ENCODE peak calls at places on chromosomes 1 and 21, in five cellular contexts. One of them, this sample, is unnamed.

GRCh38 chr1:36532810-36533401 is 50.2 kb upstream of the CSF3R start:
- DNase-seq in GM12878: no peak
- DNase-seq in HepG2: no peak
- DNase-seq in K562: no peak
- DNase-seq in HCT116: no peak
- DNase-seq in this sample: no peak

GRCh38 chr1:183694035-183694434 is 40.9 kb upstream of the APOBEC4 start:
- DNase-seq in HepG2: no peak
- DNase-seq in HCT116: no peak
- DNase-seq in GM12878: no peak
- DNase-seq in K562: no peak
- DNase-seq in this sample: no peak

GRCh38 chr1:224114787-224115175 is 870 bp downstream of the FBXO28 start:
- DNase-seq in GM12878: no peak
- DNase-seq in HCT116: no peak
- DNase-seq in HepG2: no peak
- DNase-seq in K562: no peak
- DNase-seq in this sample: peak

GRCh38 chr1:223007250-223007649 is 135.8 kb downstream of the TLR5 start:
- DNase-seq in K562: no peak
- DNase-seq in HepG2: peak
- DNase-seq in HCT116: no peak
- DNase-seq in GM12878: no peak
- DNase-seq in this sample: no peak

GRCh38 chr1:156126701-156127534 is 12.4 kb downstream of the LMNA start:
- DNase-seq in HepG2: no peak
- DNase-seq in K562: no peak
- DNase-seq in HCT116: peak
- DNase-seq in GM12878: peak
- DNase-seq in this sample: no peak

GRCh38 chr1:112317140-112317539 is 78.9 kb upstream of the CTTNBP2NL start:
- DNase-seq in HCT116: no peak
- DNase-seq in GM12878: no peak
- DNase-seq in HepG2: no peak
- DNase-seq in K562: no peak
- DNase-seq in this sample: no peak

GRCh38 chr1:25642710-25643109 is 26.1 kb downstream of the MAN1C1 start:
- DNase-seq in K562: no peak
- DNase-seq in HepG2: no peak
- DNase-seq in GM12878: peak
- DNase-seq in HCT116: no peak
- DNase-seq in this sample: no peak

GRCh38 chr1:198107041-198107440 is 49.8 kb upstream of the NEK7 start:
- DNase-seq in HCT116: no peak
- DNase-seq in K562: no peak
- DNase-seq in HepG2: no peak
- DNase-seq in GM12878: no peak
- DNase-seq in this sample: no peak

GRCh38 chr21:37093977-37094376 is 20.9 kb downstream of the TTC3 start:
- DNase-seq in K562: no peak
- DNase-seq in HepG2: no peak
- DNase-seq in GM12878: no peak
- DNase-seq in HCT116: no peak
- DNase-seq in this sample: no peak

GRCh38 chr1:220775238-220775853 is 11.4 kb upstream of the MTARC1 start:
- DNase-seq in HepG2: peak
- DNase-seq in HCT116: no peak
- DNase-seq in K562: peak
- DNase-seq in GM12878: no peak
- DNase-seq in this sample: peak

GRCh38 chr1:1121611-1122077 is 5.8 kb upstream of the C1orf159 start:
- DNase-seq in K562: no peak
- DNase-seq in HepG2: no peak
- DNase-seq in GM12878: no peak
- DNase-seq in HCT116: no peak
- DNase-seq in this sample: peak

GRCh38 chr1:59107516-59107915 is 189.4 kb upstream of the FGGY start:
- DNase-seq in GM12878: no peak
- DNase-seq in K562: no peak
- DNase-seq in HCT116: no peak
- DNase-seq in HepG2: no peak
- DNase-seq in this sample: no peak

GRCh38 chr1:21935891-21936365 is 1.2 kb downstream of the HSPG2 start:
- DNase-seq in HCT116: no peak
- DNase-seq in GM12878: no peak
- DNase-seq in HepG2: no peak
- DNase-seq in K562: no peak
- DNase-seq in this sample: no peak

GRCh38 chr21:43801006-43801783 is 11.8 kb downstream of the RRP1 start:
- DNase-seq in GM12878: no peak
- DNase-seq in K562: no peak
- DNase-seq in HepG2: no peak
- DNase-seq in HCT116: no peak
- DNase-seq in this sample: no peak

GRCh38 chr1:44242761-44243160 is 29.5 kb downstream of the DMAP1 start:
- DNase-seq in GM12878: no peak
- DNase-seq in HepG2: no peak
- DNase-seq in HCT116: no peak
- DNase-seq in K562: no peak
- DNase-seq in this sample: no peak

GRCh38 chr1:35377553-35377952 is 109.0 kb downstream of the ZMYM4 start:
- DNase-seq in HCT116: no peak
- DNase-seq in K562: no peak
- DNase-seq in HepG2: no peak
- DNase-seq in GM12878: no peak
- DNase-seq in this sample: no peak

GRCh38 chr1:33036051-33036525 is 595 bp downstream of the AK2 start:
- DNase-seq in HCT116: no peak
- DNase-seq in HepG2: peak
- DNase-seq in K562: peak
- DNase-seq in GM12878: no peak
- DNase-seq in this sample: peak

GRCh38 chr1:42214447-42214871 is 49.9 kb upstream of the GUCA2A start:
- DNase-seq in HCT116: no peak
- DNase-seq in GM12878: no peak
- DNase-seq in K562: no peak
- DNase-seq in HepG2: peak
- DNase-seq in this sample: no peak

GRCh38 chr1:97759078-97759477 is 161.8 kb downstream of the DPYD start:
- DNase-seq in HepG2: no peak
- DNase-seq in K562: no peak
- DNase-seq in GM12878: no peak
- DNase-seq in HCT116: no peak
- DNase-seq in this sample: no peak

GRCh38 chr1:3738943-3739342 is 13.3 kb upstream of the CCDC27 start:
- DNase-seq in K562: no peak
- DNase-seq in HCT116: no peak
- DNase-seq in HepG2: no peak
- DNase-seq in GM12878: no peak
- DNase-seq in this sample: no peak

GRCh38 chr1:91804546-91805023 is 81.4 kb downstream of the TGFBR3 start:
- DNase-seq in K562: peak
- DNase-seq in HepG2: no peak
- DNase-seq in HCT116: peak
- DNase-seq in GM12878: peak
- DNase-seq in this sample: no peak

GRCh38 chr21:29449306-29449940 is 150.7 kb downstream of the BACH1 start:
- DNase-seq in K562: no peak
- DNase-seq in HepG2: no peak
- DNase-seq in GM12878: no peak
- DNase-seq in HCT116: no peak
- DNase-seq in this sample: no peak

GRCh38 chr1:14027099-14027498 is 327.1 kb downstream of the PRDM2 start:
- DNase-seq in K562: peak
- DNase-seq in HepG2: no peak
- DNase-seq in HCT116: no peak
- DNase-seq in GM12878: no peak
- DNase-seq in this sample: no peak

GRCh38 chr1:68954841-68955240 is 458.0 kb upstream of the DEPDC1 start:
- DNase-seq in HCT116: no peak
- DNase-seq in HepG2: no peak
- DNase-seq in K562: no peak
- DNase-seq in GM12878: no peak
- DNase-seq in this sample: no peak

GRCh38 chr1:153260980-153261792 is 1.7 kb downstream of the LORICRIN start:
- DNase-seq in HCT116: no peak
- DNase-seq in HepG2: no peak
- DNase-seq in GM12878: no peak
- DNase-seq in K562: peak
- DNase-seq in this sample: peak

GRCh38 chr1:184622136-184622823 is 132.4 kb downstream of the EDEM3 start:
- DNase-seq in GM12878: no peak
- DNase-seq in HCT116: no peak
- DNase-seq in K562: no peak
- DNase-seq in HepG2: no peak
- DNase-seq in this sample: peak

GRCh38 chr21:45558044-45558721 is 15.9 kb upstream of the SLC19A1 start:
- DNase-seq in K562: no peak
- DNase-seq in HCT116: no peak
- DNase-seq in HepG2: no peak
- DNase-seq in GM12878: no peak
- DNase-seq in this sample: no peak

GRCh38 chr1:23779826-23780371 is 1.7 kb downstream of the PITHD1 start:
- DNase-seq in K562: no peak
- DNase-seq in GM12878: no peak
- DNase-seq in HCT116: no peak
- DNase-seq in HepG2: no peak
- DNase-seq in this sample: no peak

DNA sequence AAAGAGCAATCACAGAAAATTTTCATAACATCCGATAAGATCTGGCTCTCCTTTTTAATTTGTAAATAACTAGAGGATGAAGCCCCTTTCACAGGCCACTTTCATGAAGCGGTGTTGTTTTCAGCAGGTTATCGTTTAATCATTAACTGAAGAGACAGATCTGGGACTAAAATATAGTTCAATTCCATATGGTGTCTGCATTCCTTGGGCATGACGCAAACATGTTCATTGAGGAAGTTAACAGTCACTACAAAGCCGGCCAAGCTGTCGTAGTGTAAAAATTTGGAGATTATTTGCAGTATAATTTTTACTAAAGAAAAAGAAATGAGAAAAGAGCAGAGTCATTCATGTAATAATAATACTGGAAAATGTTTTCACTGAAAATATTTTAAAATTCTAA is 565.2 kb upstream of the ADAMTS5 start:
- DNase-seq in HCT116: no peak
- DNase-seq in K562: no peak
- DNase-seq in GM12878: no peak
- DNase-seq in HepG2: peak
- DNase-seq in this sample: no peak
- TF ChIP-seq RAD21 in HCT116: no peak
- TF ChIP-seq RAD21 in K562: no peak
- TF ChIP-seq RAD21 in GM12878: no peak
- TF ChIP-seq RAD21 in HepG2: no peak
- TF ChIP-seq RAD21 in this sample: no peak

GRCh38 chr1:211468595-211468994 is 23.4 kb downstream of the RD3 start:
- DNase-seq in K562: no peak
- DNase-seq in HCT116: no peak
- DNase-seq in GM12878: no peak
- DNase-seq in HepG2: no peak
- DNase-seq in this sample: no peak
- TF ChIP-seq ZBTB33 in K562: no peak
- TF ChIP-seq ZBTB33 in HCT116: no peak
- TF ChIP-seq ZBTB33 in GM12878: no peak
- TF ChIP-seq ZBTB33 in HepG2: no peak
- TF ChIP-seq ZBTB33 in this sample: no peak

GRCh38 chr1:161839591-161839990 is 73.5 kb downstream of the ATF6 start:
- DNase-seq in GM12878: no peak
- DNase-seq in HepG2: no peak
- DNase-seq in HCT116: no peak
- DNase-seq in K562: no peak
- DNase-seq in this sample: no peak

GRCh38 chr1:161838362-161838761 is 72.2 kb downstream of the ATF6 start:
- DNase-seq in HCT116: no peak
- DNase-seq in K562: no peak
- DNase-seq in GM12878: no peak
- DNase-seq in HepG2: no peak
- DNase-seq in this sample: no peak

GRCh38 chr1:161835963-161836362 is 69.8 kb downstream of the ATF6 start:
- DNase-seq in K562: no peak
- DNase-seq in HepG2: no peak
- DNase-seq in GM12878: no peak
- DNase-seq in HCT116: no peak
- DNase-seq in this sample: no peak

GRCh38 chr1:161840363-161840762 is 74.2 kb downstream of the ATF6 start:
- DNase-seq in HepG2: no peak
- DNase-seq in K562: no peak
- DNase-seq in GM12878: no peak
- DNase-seq in HCT116: no peak
- DNase-seq in this sample: no peak

DNA sequence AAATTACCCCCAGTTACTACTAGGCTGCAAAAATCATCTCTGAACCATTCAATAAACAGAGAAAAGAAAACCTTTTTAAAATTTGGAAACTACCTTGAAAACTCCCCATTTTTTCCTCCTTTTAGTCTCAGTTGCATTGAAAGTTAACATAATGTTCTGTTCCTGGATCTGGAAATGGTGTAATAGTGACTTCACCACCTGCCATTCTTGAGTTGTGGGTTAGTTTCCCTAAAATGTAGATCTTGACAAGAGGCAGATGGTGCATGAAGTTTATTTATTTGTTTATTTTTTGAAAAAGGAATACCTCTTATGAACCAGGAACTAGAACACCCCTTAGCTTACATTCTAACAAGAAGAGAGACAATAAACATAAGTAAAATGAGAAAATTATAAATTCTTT is 72.8 kb downstream of the ATF6 start:
- DNase-seq in HCT116: no peak
- DNase-seq in K562: no peak
- DNase-seq in HepG2: no peak
- DNase-seq in GM12878: no peak
- DNase-seq in this sample: no peak
- H2AFZ ChIP-seq in HCT116: no peak
- H2AFZ ChIP-seq in K562: no peak
- H2AFZ ChIP-seq in HepG2: no peak
- H2AFZ ChIP-seq in GM12878: no peak
- H2AFZ ChIP-seq in this sample: no peak

GRCh38 chr1:199774433-199775089 is 252.9 kb upstream of the NR5A2 start:
- DNase-seq in GM12878: no peak
- DNase-seq in HCT116: no peak
- DNase-seq in HepG2: no peak
- DNase-seq in K562: no peak
- DNase-seq in this sample: no peak
- TF ChIP-seq RAD21 in GM12878: no peak
- TF ChIP-seq RAD21 in HCT116: no peak
- TF ChIP-seq RAD21 in HepG2: no peak
- TF ChIP-seq RAD21 in K562: no peak
- TF ChIP-seq RAD21 in this sample: no peak

GRCh38 chr1:238139713-238140112 is 249.0 kb upstream of the ZP4 start:
- DNase-seq in K562: no peak
- DNase-seq in GM12878: no peak
- DNase-seq in HCT116: no peak
- DNase-seq in HepG2: no peak
- DNase-seq in this sample: no peak
- TF ChIP-seq ZBTB33 in K562: no peak
- TF ChIP-seq ZBTB33 in GM12878: no peak
- TF ChIP-seq ZBTB33 in HCT116: no peak
- TF ChIP-seq ZBTB33 in HepG2: no peak
- TF ChIP-seq ZBTB33 in this sample: no peak

This sample was measured in SK-N-SH.